ENCODE peak calls at places on chromosomes 3 and 15, in five cellular contexts. One of them, this sample, is unnamed.

GRCh38 chr3:4119119-4119518 is 184.1 kb upstream of the SETMAR start:
- DNase-seq in WTC11: no peak
- DNase-seq in A549: no peak
- DNase-seq in HepG2: no peak
- DNase-seq in GM12878: no peak
- DNase-seq in this sample: no peak

GRCh38 chr15:33860749-33861148 is 107.5 kb upstream of the CHRM5 start:
- DNase-seq in WTC11: no peak
- DNase-seq in A549: no peak
- DNase-seq in HepG2: no peak
- DNase-seq in GM12878: no peak
- DNase-seq in this sample: no peak

GRCh38 chr3:185176756-185177359 is 24.0 kb upstream of the C3orf70 start:
- DNase-seq in WTC11: peak; percentile 51
- DNase-seq in A549: peak; percentile 18
- DNase-seq in HepG2: peak; percentile 36
- DNase-seq in GM12878: no peak
- DNase-seq in this sample: peak; percentile 35

GRCh38 chr3:24119321-24119751 is 174.2 kb downstream of the NR1D2 start:
- DNase-seq in WTC11: no peak
- DNase-seq in A549: peak; percentile 27
- DNase-seq in HepG2: no peak
- DNase-seq in GM12878: no peak
- DNase-seq in this sample: no peak

GRCh38 chr3:46882377-46883015 is 5.0 kb downstream of the PTH1R start:
- DNase-seq in WTC11: peak; percentile 50
- DNase-seq in A549: peak; percentile 16
- DNase-seq in HepG2: no peak
- DNase-seq in GM12878: no peak
- DNase-seq in this sample: peak; percentile 54

GRCh38 chr3:177610677-177611654 is 413.7 kb upstream of the TBL1XR1 start:
- DNase-seq in WTC11: no peak
- DNase-seq in A549: no peak
- DNase-seq in HepG2: peak; percentile 62
- DNase-seq in GM12878: no peak
- DNase-seq in this sample: no peak

GRCh38 chr3:107897471-107898180 is 193.2 kb downstream of the CD47 start:
- DNase-seq in WTC11: no peak
- DNase-seq in A549: no peak
- DNase-seq in HepG2: no peak
- DNase-seq in GM12878: no peak
- DNase-seq in this sample: no peak

GRCh38 chr3:135071483-135071882 is 276.4 kb downstream of the EPHB1 start:
- DNase-seq in WTC11: no peak
- DNase-seq in A549: no peak
- DNase-seq in HepG2: no peak
- DNase-seq in GM12878: no peak
- DNase-seq in this sample: no peak

GRCh38 chr3:144810150-144810549 is 838.5 kb downstream of the DIPK2A start:
- DNase-seq in WTC11: no peak
- DNase-seq in A549: no peak
- DNase-seq in HepG2: no peak
- DNase-seq in GM12878: peak; percentile 17
- DNase-seq in this sample: no peak

GRCh38 chr3:186784820-186785516 is 1.6 kb downstream of the EIF4A2 start:
- DNase-seq in WTC11: no peak
- DNase-seq in A549: no peak
- DNase-seq in HepG2: no peak
- DNase-seq in GM12878: no peak
- DNase-seq in this sample: no peak

GRCh38 chr3:127203024-127203423 is 10.1 kb downstream of the PRR23E start:
- DNase-seq in WTC11: no peak
- DNase-seq in A549: no peak
- DNase-seq in HepG2: no peak
- DNase-seq in GM12878: no peak
- DNase-seq in this sample: no peak

GRCh38 chr15:85379403-85380131 is 836 bp upstream of the AKAP13 start:
- DNase-seq in WTC11: no peak
- DNase-seq in A549: peak; percentile 27
- DNase-seq in HepG2: no peak
- DNase-seq in GM12878: no peak
- DNase-seq in this sample: no peak

GRCh38 chr3:182967218-182968204 is 12.8 kb downstream of the DCUN1D1 start:
- DNase-seq in WTC11: no peak
- DNase-seq in A549: no peak
- DNase-seq in HepG2: no peak
- DNase-seq in GM12878: no peak
- DNase-seq in this sample: no peak

GRCh38 chr3:196238612-196239190 is 22.4 kb downstream of the SLC51A start:
- DNase-seq in WTC11: no peak
- DNase-seq in A549: no peak
- DNase-seq in HepG2: no peak
- DNase-seq in GM12878: no peak
- DNase-seq in this sample: no peak

GRCh38 chr15:89556413-89557262 is 18.6 kb upstream of the TICRR start:
- DNase-seq in WTC11: peak; percentile 63
- DNase-seq in A549: peak; percentile 89
- DNase-seq in HepG2: peak; percentile 62
- DNase-seq in GM12878: no peak
- DNase-seq in this sample: peak; percentile 66

GRCh38 chr3:55801676-55802075 is 314.6 kb upstream of the WNT5A start:
- DNase-seq in WTC11: no peak
- DNase-seq in A549: no peak
- DNase-seq in HepG2: no peak
- DNase-seq in GM12878: no peak
- DNase-seq in this sample: no peak

GRCh38 chr3:94395851-94396250 is 333.0 kb downstream of the NSUN3 start:
- DNase-seq in WTC11: no peak
- DNase-seq in A549: no peak
- DNase-seq in HepG2: no peak
- DNase-seq in GM12878: no peak
- DNase-seq in this sample: no peak

GRCh38 chr3:149199474-149199873 is 22.2 kb downstream of the CP start:
- DNase-seq in WTC11: no peak
- DNase-seq in A549: no peak
- DNase-seq in HepG2: no peak
- DNase-seq in GM12878: no peak
- DNase-seq in this sample: no peak

GRCh38 chr3:120487079-120487693 is 36.4 kb upstream of the FSTL1 start:
- DNase-seq in WTC11: no peak
- DNase-seq in A549: no peak
- DNase-seq in HepG2: no peak
- DNase-seq in GM12878: no peak
- DNase-seq in this sample: no peak

GRCh38 chr3:142931222-142931621 is 32.3 kb downstream of the PAQR9 start:
- DNase-seq in WTC11: peak; percentile 76
- DNase-seq in A549: peak; percentile 62
- DNase-seq in HepG2: peak; percentile 41
- DNase-seq in GM12878: no peak
- DNase-seq in this sample: no peak

GRCh38 chr3:95097493-95097892 is 1034.6 kb downstream of the NSUN3 start:
- DNase-seq in WTC11: no peak
- DNase-seq in A549: no peak
- DNase-seq in HepG2: no peak
- DNase-seq in GM12878: no peak
- DNase-seq in this sample: no peak

GRCh38 chr3:59133350-59133749 is 83.5 kb upstream of the CFAP20DC start:
- DNase-seq in WTC11: no peak
- DNase-seq in A549: no peak
- DNase-seq in HepG2: no peak
- DNase-seq in GM12878: no peak
- DNase-seq in this sample: no peak

GRCh38 chr3:150761831-150762661 is 923 bp downstream of the SIAH2 start:
- DNase-seq in WTC11: peak; percentile 31
- DNase-seq in A549: peak; percentile 65
- DNase-seq in HepG2: peak; percentile 36
- DNase-seq in GM12878: no peak
- DNase-seq in this sample: peak; percentile 45

GRCh38 chr3:48738926-48739616 is 22.1 kb upstream of the IP6K2 start:
- DNase-seq in WTC11: no peak
- DNase-seq in A549: no peak
- DNase-seq in HepG2: no peak
- DNase-seq in GM12878: no peak
- DNase-seq in this sample: no peak

GRCh38 chr3:11285471-11285870 is 13.3 kb downstream of the ATG7 start:
- DNase-seq in WTC11: no peak
- DNase-seq in A549: no peak
- DNase-seq in HepG2: no peak
- DNase-seq in GM12878: no peak
- DNase-seq in this sample: no peak

GRCh38 chr15:73403171-73403570 is 34.4 kb upstream of the HCN4 start:
- DNase-seq in WTC11: no peak
- DNase-seq in A549: no peak
- DNase-seq in HepG2: no peak
- DNase-seq in GM12878: no peak
- DNase-seq in this sample: no peak

DNA sequence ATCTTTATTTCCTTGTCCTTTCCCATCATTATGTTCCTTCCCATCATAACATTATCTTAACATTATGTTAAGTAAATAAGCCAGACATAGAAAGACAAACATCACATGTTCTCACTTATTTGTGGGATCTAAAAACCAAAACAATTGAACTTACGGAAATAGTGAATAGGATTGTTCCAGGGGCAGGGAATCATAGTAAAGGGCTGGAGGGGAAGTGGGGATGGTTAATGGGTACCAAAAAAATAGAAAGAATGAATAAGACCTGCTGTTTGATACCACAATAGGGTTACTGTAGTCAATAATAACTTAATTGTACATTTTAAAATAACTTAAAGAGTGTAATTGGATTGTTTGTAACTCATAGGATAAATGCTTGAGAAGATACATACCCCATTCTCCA is 36.7 kb upstream of the MBNL1 start:
- DNase-seq in WTC11: no peak
- DNase-seq in A549: no peak
- DNase-seq in HepG2: no peak
- DNase-seq in GM12878: no peak
- DNase-seq in this sample: no peak
- TF ChIP-seq ESRRA in WTC11: no peak
- TF ChIP-seq ESRRA in A549: no peak
- TF ChIP-seq ESRRA in HepG2: no peak
- TF ChIP-seq ESRRA in GM12878: no peak
- TF ChIP-seq ESRRA in this sample: no peak

GRCh38 chr3:60954049-60954448 is 297.2 kb downstream of the FHIT start:
- DNase-seq in WTC11: no peak
- DNase-seq in A549: no peak
- DNase-seq in HepG2: no peak
- DNase-seq in GM12878: no peak
- DNase-seq in this sample: no peak
- TF ChIP-seq ESRRA in WTC11: no peak
- TF ChIP-seq ESRRA in A549: no peak
- TF ChIP-seq ESRRA in HepG2: no peak
- TF ChIP-seq ESRRA in GM12878: no peak
- TF ChIP-seq ESRRA in this sample: no peak

GRCh38 chr3:101244212-101244575 is 76.2 kb downstream of the IMPG2 start:
- DNase-seq in WTC11: no peak
- DNase-seq in A549: no peak
- DNase-seq in HepG2: no peak
- DNase-seq in GM12878: no peak
- DNase-seq in this sample: no peak

GRCh38 chr3:101240719-101241118 is 79.7 kb downstream of the IMPG2 start:
- DNase-seq in WTC11: no peak
- DNase-seq in A549: no peak
- DNase-seq in HepG2: no peak
- DNase-seq in GM12878: no peak
- DNase-seq in this sample: no peak

GRCh38 chr3:101249512-101249911 is 70.9 kb downstream of the IMPG2 start:
- DNase-seq in WTC11: no peak
- DNase-seq in A549: no peak
- DNase-seq in HepG2: no peak
- DNase-seq in GM12878: no peak
- DNase-seq in this sample: no peak

GRCh38 chr3:101248786-101249185 is 71.6 kb downstream of the IMPG2 start:
- DNase-seq in WTC11: no peak
- DNase-seq in A549: no peak
- DNase-seq in HepG2: no peak
- DNase-seq in GM12878: no peak
- DNase-seq in this sample: no peak

GRCh38 chr3:101243285-101244211 is 76.8 kb downstream of the IMPG2 start:
- DNase-seq in WTC11: no peak
- DNase-seq in A549: no peak
- DNase-seq in HepG2: no peak
- DNase-seq in GM12878: no peak
- DNase-seq in this sample: no peak
- TF ChIP-seq ESRRA in WTC11: no peak
- TF ChIP-seq ESRRA in A549: no peak
- TF ChIP-seq ESRRA in HepG2: no peak
- TF ChIP-seq ESRRA in GM12878: no peak
- TF ChIP-seq ESRRA in this sample: no peak

GRCh38 chr3:126008219-126008618 is 39.2 kb downstream of the ROPN1B start:
- DNase-seq in WTC11: no peak
- DNase-seq in A549: no peak
- DNase-seq in HepG2: no peak
- DNase-seq in GM12878: no peak
- DNase-seq in this sample: no peak

GRCh38 chr3:126004692-126005091 is 35.7 kb downstream of the ROPN1B start:
- DNase-seq in WTC11: no peak
- DNase-seq in A549: no peak
- DNase-seq in HepG2: no peak
- DNase-seq in GM12878: no peak
- DNase-seq in this sample: no peak

GRCh38 chr3:126004217-126004616 is 35.2 kb downstream of the ROPN1B start:
- DNase-seq in WTC11: no peak
- DNase-seq in A549: no peak
- DNase-seq in HepG2: no peak
- DNase-seq in GM12878: no peak
- DNase-seq in this sample: no peak

GRCh38 chr3:126003447-126004190 is 34.6 kb downstream of the ROPN1B start:
- DNase-seq in WTC11: no peak
- DNase-seq in A549: no peak
- DNase-seq in HepG2: no peak
- DNase-seq in GM12878: no peak
- DNase-seq in this sample: no peak

DNA sequence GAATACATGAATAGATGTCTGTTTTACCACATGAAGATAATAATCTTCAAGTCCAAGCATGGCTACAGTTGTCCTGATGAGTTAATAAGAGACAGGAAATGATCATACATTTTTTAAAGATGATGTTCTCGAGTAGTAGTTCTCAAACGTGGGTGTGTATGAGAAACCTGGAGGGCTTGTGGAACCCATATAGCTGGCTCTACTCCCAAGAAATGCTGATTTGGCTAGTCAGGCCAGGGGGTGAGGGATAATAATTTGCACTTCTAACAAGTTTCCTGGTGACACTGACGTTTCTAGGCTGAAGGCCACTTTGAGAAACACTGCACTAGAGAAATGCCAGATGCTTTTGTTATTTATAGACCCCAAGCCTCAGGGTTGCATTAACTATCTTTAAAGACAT is 37.0 kb downstream of the ROPN1B start:
- DNase-seq in WTC11: no peak
- DNase-seq in A549: no peak
- DNase-seq in HepG2: no peak
- DNase-seq in GM12878: no peak
- DNase-seq in this sample: no peak
- TF ChIP-seq ESRRA in WTC11: no peak
- TF ChIP-seq ESRRA in A549: no peak
- TF ChIP-seq ESRRA in HepG2: no peak
- TF ChIP-seq ESRRA in GM12878: no peak
- TF ChIP-seq ESRRA in this sample: no peak

GRCh38 chr3:159170436-159171003 is 368.7 kb downstream of the MFSD1 start:
- DNase-seq in WTC11: no peak
- DNase-seq in A549: no peak
- DNase-seq in HepG2: no peak
- DNase-seq in GM12878: no peak
- DNase-seq in this sample: no peak
- TF ChIP-seq ESRRA in WTC11: no peak
- TF ChIP-seq ESRRA in A549: no peak
- TF ChIP-seq ESRRA in HepG2: no peak
- TF ChIP-seq ESRRA in GM12878: no peak
- TF ChIP-seq ESRRA in this sample: no peak